ENCODE peak calls at places on chromosome 3, in six cellular contexts. M is heart left ventricle; G is activated gamma-delta T cell treated with Interleukin-2 at 50 U/mL for 16 hours; F is RPMI7951; R is effector CD4-positive, alpha-beta T cell; Z is cardiac muscle cell. A is an unnamed sample.

GRCh38 chr3:15055019-15055557 is 10.0 kb downstream of the MRPS25 start:
- DNase-seq in M (no peak), G (peak), F (peak), R (peak), Z (peak), A (peak)

GRCh38 chr3:194023501-194024280 is 112.3 kb upstream of the HES1 start:
- DNase-seq in M (no peak), G (no peak), F (no peak), R (no peak), Z (no peak), A (no peak)

GRCh38 chr3:172213765-172214358 is 174.5 kb downstream of the FNDC3B start:
- DNase-seq in M (no peak), G (no peak), F (no peak), R (no peak), Z (no peak), A (no peak)

GRCh38 chr3:38354588-38355344 is 8.2 kb downstream of the XYLB start:
- DNase-seq in M (no peak), G (no peak), F (peak), R (no peak), Z (peak), A (no peak)

GRCh38 chr3:159795776-159796175 is 192.9 kb upstream of the IL12A start:
- DNase-seq in M (no peak), G (no peak), F (no peak), R (no peak), Z (no peak), A (no peak)

GRCh38 chr3:10547841-10548783 is 42.7 kb upstream of the ATP2B2 start:
- DNase-seq in M (no peak), G (no peak), F (no peak), R (no peak), Z (no peak), A (no peak)

GRCh38 chr3:178139116-178139515 is 397.1 kb upstream of the KCNMB2 start:
- DNase-seq in M (no peak), G (no peak), F (no peak), R (no peak), Z (no peak), A (no peak)

GRCh38 chr3:19124752-19125151 is 23.6 kb upstream of the KCNH8 start:
- DNase-seq in M (no peak), G (no peak), F (no peak), R (no peak), Z (no peak), A (no peak)

GRCh38 chr3:161358488-161358887 is 12.8 kb downstream of the SPTSSB start:
- DNase-seq in M (no peak), G (no peak), F (no peak), R (no peak), Z (no peak), A (no peak)

GRCh38 chr3:36991147-36991546 is 1.8 kb downstream of the EPM2AIP1 start:
- DNase-seq in M (no peak), G (no peak), F (no peak), R (no peak), Z (no peak), A (no peak)

GRCh38 chr3:9970020-9970652 is 16.5 kb downstream of the EMC3 start:
- DNase-seq in M (no peak), G (no peak), F (peak), R (no peak), Z (peak), A (no peak)

GRCh38 chr3:152365766-152366593 is 97.3 kb downstream of the MBNL1 start:
- DNase-seq in M (no peak), G (no peak), F (peak), R (no peak), Z (peak), A (no peak)

A was measured in CD4-positive, CD25-positive, alpha-beta regulatory T cell.